ENCODE peak calls at places on chromosomes 4 and X, in eight cellular contexts. O, W, Z, P, E, S, R and K are unnamed samples.

GRCh38 chrX:128800138-128800537 is 723.2 kb downstream of the SMARCA1 start:
- DNase-seq in Z (no peak), R (no peak), S (no peak), O (no peak), E (no peak), P (no peak), W (no peak), K (no peak)

GRCh38 chr4:66927937-66928336 is 617.4 kb downstream of the CENPC start:
- DNase-seq in O (no peak), Z (no peak), E (no peak), P (no peak), R (no peak), S (no peak), W (no peak), K (no peak)

GRCh38 chr4:20408596-20408995 is 156.9 kb downstream of the SLIT2 start:
- DNase-seq in O (no peak), S (no peak), P (no peak), Z (no peak), E (peak; percentile 79), W (no peak), R (no peak), K (no peak)

GRCh38 chr4:36394352-36394903 is 113.0 kb downstream of the DTHD1 start:
- DNase-seq in E (no peak), O (no peak), Z (peak; percentile 5), S (no peak), W (no peak), R (peak; percentile 81), P (peak; percentile 10), K (no peak)

GRCh38 chrX:133190877-133191738 is 27.0 kb downstream of the TFDP3 start:
- DNase-seq in R (no peak), P (no peak), E (no peak), S (no peak), O (no peak), W (no peak), Z (no peak), K (no peak)

GRCh38 chr4:189463734-189464133 is 476.9 kb upstream of the FRG1 start:
- DNase-seq in P (no peak), O (no peak), Z (no peak), E (no peak), R (no peak), S (no peak), W (no peak), K (no peak)

GRCh38 chr4:180617203-180617602 is 1626.0 kb upstream of the TENM3 start:
- DNase-seq in O (no peak), E (no peak), W (peak; percentile 2), S (no peak), Z (peak; percentile 61), R (no peak), P (no peak), K (no peak)

GRCh38 chr4:74395633-74396032 is 30.7 kb downstream of the EREG start:
- DNase-seq in W (no peak), R (no peak), O (no peak), Z (no peak), P (no peak), E (no peak), S (no peak), K (no peak)

GRCh38 chr4:168678751-168679366 is 182.0 kb downstream of the PALLD start:
- DNase-seq in R (no peak), W (no peak), S (no peak), P (no peak), O (no peak), E (no peak), Z (no peak), K (no peak)

GRCh38 chr4:52729586-52729985 is 21.6 kb downstream of the ERVMER34-1 start:
- DNase-seq in P (no peak), R (no peak), O (no peak), Z (no peak), E (no peak), W (no peak), S (no peak), K (no peak)

GRCh38 chr4:184463856-184464255 is 10.5 kb downstream of the IRF2 start:
- DNase-seq in E (no peak), Z (no peak), O (no peak), W (no peak), R (no peak), P (no peak), S (no peak), K (no peak)

GRCh38 chr4:184463158-184463557 is 11.2 kb downstream of the IRF2 start:
- DNase-seq in E (no peak), Z (no peak), S (no peak), W (no peak), R (no peak), P (no peak), O (no peak), K (no peak)

GRCh38 chr4:184466634-184467033 is 7.7 kb downstream of the IRF2 start:
- DNase-seq in Z (no peak), W (no peak), P (no peak), S (no peak), R (no peak), O (no peak), E (no peak), K (no peak)

GRCh38 chr4:184462724-184463123 is 11.6 kb downstream of the IRF2 start:
- DNase-seq in Z (peak; percentile 68), W (no peak), P (no peak), O (no peak), S (no peak), R (no peak), E (no peak), K (no peak)

GRCh38 chr4:184464759-184465454 is 9.4 kb downstream of the IRF2 start:
- DNase-seq in Z (peak; percentile 77), S (no peak), E (no peak), W (no peak), P (no peak), O (no peak), R (no peak), K (no peak)
- H3K27ac ChIP-seq in Z (peak overlapping the region; percentile 41), S (no peak overlapping the region), E (no peak overlapping the region), W (no peak overlapping the region), P (no peak overlapping the region), O (no peak overlapping the region), R (no peak overlapping the region), K (no peak overlapping the region)

DNA sequence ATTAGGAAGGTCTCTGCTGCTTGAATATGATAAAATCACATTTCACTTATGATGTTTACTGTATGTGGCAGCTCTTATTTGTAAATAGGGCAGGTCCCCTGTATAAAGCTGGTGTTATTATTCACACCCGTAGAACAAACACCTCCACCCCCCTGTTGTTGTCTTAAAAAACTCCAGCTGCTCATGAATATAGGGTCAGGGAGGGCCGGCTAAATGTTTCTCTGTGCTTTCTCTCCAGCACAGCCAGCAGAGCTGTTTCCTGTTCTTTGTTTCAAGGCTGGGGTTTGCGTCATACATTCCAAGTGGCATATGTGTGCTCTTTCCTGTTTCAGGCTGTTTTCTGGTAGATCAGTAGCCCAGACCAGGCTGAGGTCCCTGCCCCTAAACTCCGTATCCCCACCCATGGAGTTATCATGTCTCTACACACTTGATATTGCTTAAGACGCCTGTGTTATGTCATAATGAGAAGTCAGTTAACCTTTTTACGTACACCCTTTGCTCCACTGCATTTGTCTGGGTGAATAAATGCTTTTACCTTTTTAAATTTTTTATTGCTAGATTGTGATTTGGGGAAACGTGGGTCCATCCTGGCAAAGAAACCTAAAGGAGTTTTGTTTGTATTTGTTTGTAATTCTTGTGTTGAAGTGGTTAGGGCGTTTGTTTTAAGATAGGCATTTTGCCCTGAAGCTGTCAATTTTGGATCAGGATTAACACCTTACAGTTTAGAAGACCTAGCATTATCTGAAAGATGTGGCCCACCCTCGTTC is 3.2 kb downstream of the KLF3 start:
- DNase-seq in O (peak; percentile 58), E (peak; percentile 98), R (peak; percentile 87), Z (peak; percentile 97), W (peak; percentile 98), P (peak; percentile 97), S (peak; percentile 90), K (peak; percentile 72)
- H3K4me1 ChIP-seq in O (peaks cover 88% of the 10 kb centered on the region), E (peaks cover 57% of the 10 kb centered on the region), R (peaks cover 64% of the 10 kb centered on the region), Z (peaks cover 49% of the 10 kb centered on the region), W (peaks cover 43% of the 10 kb centered on the region), P (peaks cover 53% of the 10 kb centered on the region), S (peaks cover 68% of the 10 kb centered on the region), K (peaks cover 26% of the 10 kb centered on the region)

GRCh38 chr4:128524311-128524710 is 236.7 kb upstream of the PGRMC2 start:
- DNase-seq in W (peak; percentile 80), P (peak; percentile 88), O (peak; percentile 32), Z (no peak), S (no peak), E (peak; percentile 96), R (no peak), K (peak; percentile 60)
- H3K27ac ChIP-seq in W (peak overlapping the region; percentile 74), P (peak overlapping the region; percentile 95), O (peak overlapping the region; percentile 62), Z (no peak overlapping the region), S (no peak overlapping the region), E (peak overlapping the region; percentile 97), R (no peak overlapping the region), K (peak overlapping the region; percentile 89)

GRCh38 chr4:95289028-95289634 is 259.6 kb downstream of the UNC5C start:
- DNase-seq in P (peak; percentile 44), O (no peak), Z (no peak), S (no peak), R (no peak), E (no peak), W (peak; percentile 72), K (no peak)

GRCh38 chr4:95283320-95283719 is 265.5 kb downstream of the UNC5C start:
- DNase-seq in S (no peak), P (no peak), W (no peak), R (no peak), Z (no peak), E (no peak), O (no peak), K (no peak)

GRCh38 chr4:95284668-95285067 is 264.1 kb downstream of the UNC5C start:
- DNase-seq in S (no peak), W (no peak), E (no peak), Z (no peak), R (no peak), P (no peak), O (no peak), K (no peak)

GRCh38 chr4:95288552-95288951 is 260.2 kb downstream of the UNC5C start:
- DNase-seq in W (no peak), E (no peak), Z (no peak), R (no peak), P (no peak), S (no peak), O (no peak), K (no peak)

GRCh38 chr4:95285797-95286196 is 263.0 kb downstream of the UNC5C start:
- DNase-seq in P (no peak), R (no peak), Z (no peak), W (no peak), O (no peak), S (no peak), E (no peak), K (no peak)
- H3K4me1 ChIP-seq in P (peaks cover 26% of the 10 kb centered on the region), R (peaks cover 23% of the 10 kb centered on the region), Z (no peaks in the 10 kb centered on the region), W (peaks cover 9% of the 10 kb centered on the region), O (no peaks in the 10 kb centered on the region), S (no peaks in the 10 kb centered on the region), E (no peaks in the 10 kb centered on the region), K (no peaks in the 10 kb centered on the region)

DNA sequence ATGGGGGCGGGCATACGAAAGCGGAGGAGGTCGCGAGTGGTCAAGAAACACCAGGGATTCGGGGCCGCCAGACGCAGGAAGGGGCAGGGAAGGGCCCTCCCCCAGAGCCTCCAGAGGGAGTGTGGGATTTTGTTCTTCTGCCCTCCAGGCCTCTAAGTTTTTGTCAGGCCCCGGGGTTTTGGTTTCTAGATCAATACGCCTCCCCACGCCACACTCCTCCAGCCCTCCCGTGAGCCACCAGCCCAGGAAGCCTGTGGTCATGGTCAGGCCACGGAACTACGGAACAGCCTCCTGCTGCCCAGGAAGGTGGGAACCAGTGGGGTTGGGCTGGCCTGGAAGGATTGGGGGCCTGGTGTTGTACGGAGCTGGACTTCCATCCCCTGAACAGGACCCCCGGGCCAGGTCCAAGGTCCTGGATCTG is 38.4 kb downstream of the CPLX1 start:
- DNase-seq in E (no peak), Z (no peak), W (no peak), S (no peak), R (no peak), O (no peak), P (no peak), K (no peak)
- H3K27ac ChIP-seq in E (no peak overlapping the region), Z (no peak overlapping the region), W (no peak overlapping the region), S (no peak overlapping the region), R (no peak overlapping the region), O (peak overlapping the region; percentile 75), P (no peak overlapping the region), K (peak overlapping the region; percentile 26)

GRCh38 chrX:41335590-41336331 is 1.8 kb downstream of the DDX3X start:
- DNase-seq in E (peak; percentile 82), Z (no peak), R (peak; percentile 38), S (no peak), P (no peak), O (no peak), W (peak; percentile 29), K (no peak)
- H3K4me1 ChIP-seq in E (peaks cover 35% of the 10 kb centered on the region), Z (peaks cover 22% of the 10 kb centered on the region), R (peaks cover 40% of the 10 kb centered on the region), S (peaks cover 24% of the 10 kb centered on the region), P (peaks cover 37% of the 10 kb centered on the region), O (peaks cover 57% of the 10 kb centered on the region), W (peaks cover 37% of the 10 kb centered on the region), K (peaks cover 2% of the 10 kb centered on the region)